ENCODE peak calls at places on chromosome 10, in five cellular contexts. P is osteoblast, K is neural progenitor cell, E is MM.1S, F is HepG2. C is an unnamed sample. For H3K9me3, the result is how much of the 10 kb centered on the place peaks cover.

GRCh38 chr10:89332092-89332633 is 4.4 kb downstream of the IFIT3 start:
- DNase-seq in F (peak), E (peak), P (peak), K (no peak), C (no peak)

GRCh38 chr10:62512732-62513475 is 138.7 kb downstream of the ZNF365 start:
- DNase-seq in E (no peak), P (peak), F (no peak), K (no peak), C (peak)

GRCh38 chr10:113576853-113577252 is 24.0 kb downstream of the HABP2 start:
- DNase-seq in F (no peak), K (peak), E (peak), P (no peak), C (peak)

GRCh38 chr10:86164216-86164774 is 202.3 kb downstream of the GRID1 start:
- DNase-seq in E (no peak), F (peak), K (no peak), P (no peak), C (no peak)

GRCh38 chr10:61588770-61589211 is 73.9 kb upstream of the CABCOCO1 start:
- DNase-seq in K (no peak), E (no peak), F (no peak), P (no peak), C (peak)

GRCh38 chr10:76902949-76903348 is 734.7 kb downstream of the KCNMA1 start:
- DNase-seq in E (no peak), F (no peak), P (no peak), K (peak), C (peak)

GRCh38 chr10:51014680-51015425 is 59.4 kb upstream of the PRKG1 start:
- DNase-seq in K (no peak), P (no peak), E (peak), F (no peak), C (no peak)

GRCh38 chr10:30000802-30001571 is 58.4 kb downstream of the JCAD start:
- DNase-seq in K (no peak), P (peak), F (peak), E (no peak), C (peak)

GRCh38 chr10:126500866-126501265 is 112.6 kb upstream of the ADAM12 start:
- DNase-seq in K (no peak), E (peak), P (peak), F (no peak), C (no peak)

GRCh38 chr10:102675887-102676616 is 31.8 kb downstream of the TRIM8 start:
- DNase-seq in P (peak), F (peak), E (peak), K (peak), C (peak)

GRCh38 chr10:20596065-20596760 is 300.9 kb downstream of the NEBL start:
- DNase-seq in P (peak), K (no peak), F (no peak), E (no peak), C (no peak)

GRCh38 chr10:43287056-43288007 is 20.5 kb upstream of the RASGEF1A start:
- DNase-seq in K (no peak), E (peak), F (no peak), P (peak), C (peak)

GRCh38 chr10:59284111-59284975 is 78.0 kb downstream of the FAM13C start:
- DNase-seq in K (no peak), F (no peak), E (no peak), P (no peak), C (peak)

GRCh38 chr10:7412482-7413251 is 1.8 kb upstream of the SFMBT2 start:
- DNase-seq in P (no peak), F (no peak), E (no peak), K (peak), C (no peak)

GRCh38 chr10:71889388-71889987 is 38.4 kb upstream of the PSAP start:
- DNase-seq in F (no peak), E (no peak), P (no peak), K (no peak), C (peak)

GRCh38 chr10:20271490-20271889 is 455.3 kb downstream of the PLXDC2 start:
- DNase-seq in F (no peak), P (no peak), E (no peak), K (peak), C (no peak)

GRCh38 chr10:77603529-77603927 is 34.1 kb downstream of the KCNMA1 start:
- DNase-seq in P (peak), E (peak), F (no peak), K (no peak), C (peak)

GRCh38 chr10:75438275-75438674 is 6.9 kb downstream of the LRMDA start:
- DNase-seq in E (no peak), F (peak), K (no peak), P (no peak), C (no peak)

GRCh38 chr10:50917486-50917885 is 32.1 kb upstream of the A1CF start:
- DNase-seq in F (no peak), E (no peak), K (no peak), P (peak), C (peak)

GRCh38 chr10:6621536-6621935 is 41.5 kb upstream of the PRKCQ start:
- DNase-seq in E (no peak), P (peak), K (no peak), F (no peak), C (no peak)

GRCh38 chr10:114593816-114594468 is 64.1 kb downstream of the ABLIM1 start:
- DNase-seq in K (no peak), F (no peak), P (no peak), E (peak), C (no peak)

GRCh38 chr10:649798-650690 is 39.4 kb downstream of the DIP2C start:
- DNase-seq in P (peak), E (no peak), F (peak), K (no peak), C (no peak)
- H2AFZ ChIP-seq in P (no peak), E (no peak), F (no peak), K (no peak), C (no peak)

GRCh38 chr10:28935061-28935460 is 257.7 kb downstream of the BAMBI start:
- DNase-seq in K (no peak), E (no peak), F (no peak), P (no peak), C (no peak)
- H3K9me3 ChIP-seq in K (under half), E (under half), F (under half), P (under half), C (under half)

DNA sequence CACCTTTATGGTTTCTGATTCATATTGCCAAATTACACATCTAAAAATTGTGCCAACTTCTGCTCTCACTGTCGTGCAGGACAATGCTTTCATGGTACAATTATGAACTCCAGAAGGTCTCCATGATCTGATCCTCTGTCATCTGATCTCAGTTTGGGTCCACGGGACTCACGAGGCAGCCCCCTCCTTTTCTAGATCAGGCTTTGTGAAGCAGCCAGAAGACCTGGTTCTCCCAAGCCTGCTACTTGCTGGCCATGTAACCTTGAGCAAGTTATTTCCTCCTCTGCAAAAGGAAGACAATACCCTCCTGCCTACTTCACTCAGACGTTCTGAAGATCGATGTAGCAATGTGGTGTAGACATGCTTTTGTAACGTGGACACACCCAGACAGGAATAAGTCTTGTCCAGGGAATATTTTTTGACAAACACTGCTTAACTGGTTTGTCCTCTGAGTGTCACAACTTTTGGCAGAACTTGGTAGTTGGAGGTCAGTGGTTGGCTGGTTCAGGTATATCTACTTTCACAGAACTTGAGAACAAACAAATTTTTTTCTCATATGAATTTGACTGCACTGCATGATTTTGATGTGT is 19.6 kb downstream of the CALML3 start:
- DNase-seq in P (no peak), F (no peak), K (no peak), E (no peak), C (peak)
- H3K27ac ChIP-seq in P (no peak), F (no peak), K (no peak), E (no peak), C (peak)

GRCh38 chr10:73901261-73901660 is 9.7 kb upstream of the PLAU start:
- DNase-seq in E (no peak), F (no peak), K (no peak), P (no peak), C (no peak)

GRCh38 chr10:73900068-73900467 is 10.9 kb upstream of the PLAU start:
- DNase-seq in K (no peak), E (no peak), P (no peak), F (no peak), C (no peak)

GRCh38 chr10:73897693-73898092 is 13.2 kb upstream of the PLAU start:
- DNase-seq in P (no peak), K (no peak), F (no peak), E (no peak), C (peak)

GRCh38 chr10:73899401-73899780 is 11.5 kb upstream of the PLAU start:
- DNase-seq in P (peak), E (no peak), F (no peak), K (no peak), C (peak)

GRCh38 chr10:73898730-73899400 is 12.1 kb upstream of the PLAU start:
- DNase-seq in F (no peak), K (no peak), E (no peak), P (peak), C (no peak)
- H2AFZ ChIP-seq in F (no peak), K (no peak), E (no peak), P (no peak), C (peak)

GRCh38 chr10:130550952-130551674 is 414.9 kb downstream of the GLRX3 start:
- DNase-seq in F (no peak), P (no peak), K (no peak), E (no peak), C (no peak)
- H3K9me3 ChIP-seq in F (under half), P (under half), K (under half), E (under half), C (under half)

GRCh38 chr10:11684717-11685645 is 57.2 kb upstream of the ECHDC3 start:
- DNase-seq in E (peak), F (no peak), P (peak), K (peak), C (peak)

GRCh38 chr10:11682896-11683295 is 59.3 kb upstream of the ECHDC3 start:
- DNase-seq in E (no peak), P (no peak), F (no peak), K (no peak), C (no peak)

GRCh38 chr10:11682267-11682683 is 59.9 kb upstream of the ECHDC3 start:
- DNase-seq in P (peak), K (no peak), F (no peak), E (no peak), C (no peak)

GRCh38 chr10:11685787-11686218 is 56.4 kb upstream of the ECHDC3 start:
- DNase-seq in P (no peak), F (peak), E (peak), K (no peak), C (peak)

GRCh38 chr10:11683529-11684320 is 58.5 kb upstream of the ECHDC3 start:
- DNase-seq in E (no peak), F (peak), P (no peak), K (no peak), C (peak)
- H3K27ac ChIP-seq in E (peak), F (no peak), P (no peak), K (no peak), C (peak)

GRCh38 chr10:53489331-53489730 is 716.7 kb upstream of the MBL2 start:
- DNase-seq in F (no peak), E (no peak), K (no peak), P (no peak), C (no peak)
- H2AFZ ChIP-seq in F (no peak), E (no peak), K (peak), P (no peak), C (no peak)

DNA sequence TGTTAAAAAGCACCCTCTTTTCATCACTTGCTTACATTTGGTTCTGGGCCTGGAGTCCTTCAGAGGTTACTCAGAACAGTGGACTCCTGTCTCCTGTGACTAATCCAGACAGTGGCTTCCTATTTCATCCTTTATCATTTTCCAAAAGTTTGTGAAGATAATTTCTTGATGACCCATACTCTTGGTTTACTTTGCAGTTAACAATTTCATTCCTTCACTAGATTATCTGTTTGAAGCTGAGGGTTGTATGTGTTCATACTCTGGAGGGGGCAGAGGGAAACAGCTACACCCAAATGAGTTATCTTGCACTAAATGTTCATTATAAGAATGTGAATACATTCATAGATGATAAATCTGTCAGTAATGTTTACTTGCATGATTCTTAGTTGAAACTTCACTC is 124.7 kb downstream of the ZNF248 start:
- DNase-seq in K (no peak), E (no peak), P (no peak), F (peak), C (peak)
- H3K9me3 ChIP-seq in K (under half), E (under half), P (under half), F (under half), C (under half)

DNA sequence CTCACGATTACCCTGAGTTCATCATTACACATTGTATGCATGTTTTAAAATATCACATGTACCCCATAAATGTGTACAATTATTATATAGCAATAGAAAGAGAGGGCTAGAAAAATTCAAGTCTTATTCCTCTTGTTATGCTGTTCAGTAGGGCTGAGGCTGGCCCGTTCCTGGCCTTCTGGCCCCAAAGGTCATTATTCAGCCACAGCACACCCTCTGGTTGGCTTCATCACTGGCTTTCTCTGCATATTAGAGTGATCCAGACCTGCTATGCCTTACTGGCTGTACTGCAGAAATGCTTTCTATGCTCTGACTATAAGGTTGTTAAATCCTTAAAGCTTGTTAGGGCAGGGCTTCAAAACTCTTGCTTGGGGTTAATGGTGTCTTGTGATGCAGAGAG is 61.9 kb upstream of the WDR11 start:
- DNase-seq in E (no peak), K (no peak), F (no peak), P (no peak), C (no peak)
- H3K27ac ChIP-seq in E (no peak), K (no peak), F (no peak), P (no peak), C (no peak)

GRCh38 chr10:133394801-133395221 is 854 bp downstream of the MTG1 start:
- DNase-seq in F (no peak), P (no peak), K (peak), E (no peak), C (no peak)
- H2AFZ ChIP-seq in F (no peak), P (peak), K (peak), E (peak), C (peak)